ENCODE peak calls at places on chromosomes 7 and 10, in seven cellular contexts. N is LHCN-M2; T is fibroblast of lung; D is activated CD8-positive, alpha-beta memory T cell treated with anti-CD3 and anti-CD28 coated beads, Interleukin-2, amount 10 ng/mL, durations not matched to agents 7 days and 5 days; V is NCI-H345; G is HEK293T; W is astrocyte of the spinal cord. F is an unnamed sample.

GRCh38 chr7:68364871-68365625 is 1233.2 kb upstream of the AUTS2 start:
- DNase-seq in D (no peak), N (no peak), T (peak; percentile 3), W (no peak), G (no peak), V (no peak), F (no peak)

GRCh38 chr10:101595591-101596433 is 7.7 kb downstream of the DPCD start:
- DNase-seq in N (no peak), V (no peak), T (no peak), D (no peak), G (peak; percentile 56), W (no peak), F (no peak)

GRCh38 chr7:23072043-23072442 is 33.5 kb upstream of the KLHL7 start:
- DNase-seq in G (peak; percentile 16), T (peak; percentile 13), D (no peak), N (peak; percentile 69), W (peak; percentile 12), V (no peak), F (no peak)

GRCh38 chr10:124740374-124741280 is 3.6 kb downstream of the FAM53B start:
- DNase-seq in T (peak; percentile 44), G (no peak), W (no peak), D (no peak), N (peak; percentile 66), V (no peak), F (no peak)

GRCh38 chr7:94969434-94970084 is 62.2 kb downstream of the PPP1R9A start:
- DNase-seq in V (no peak), N (no peak), W (no peak), T (no peak), D (no peak), G (no peak), F (no peak)

GRCh38 chr10:88385601-88386203 is 197.4 kb downstream of the RNLS start:
- DNase-seq in W (no peak), N (no peak), T (peak; percentile 12), G (no peak), V (no peak), D (peak; percentile 89), F (no peak)

GRCh38 chr7:1952169-1952760 is 280.5 kb downstream of the MAD1L1 start:
- DNase-seq in V (no peak), T (no peak), N (no peak), D (no peak), W (no peak), G (no peak), F (no peak)

GRCh38 chr7:131225619-131226101 is 102.0 kb upstream of the MKLN1 start:
- DNase-seq in T (peak; percentile 58), D (no peak), G (no peak), V (no peak), W (peak; percentile 47), N (no peak), F (no peak)

GRCh38 chr7:104156842-104157277 is 51.0 kb downstream of the ORC5 start:
- DNase-seq in G (no peak), T (peak; percentile 32), V (peak; percentile 38), W (peak; percentile 55), D (no peak), N (peak; percentile 24), F (no peak)

GRCh38 chr7:126079151-126079550 is 1149.5 kb upstream of the POT1 start:
- DNase-seq in G (no peak), W (no peak), D (no peak), T (no peak), N (no peak), V (no peak), F (no peak)

GRCh38 chr10:131833446-131834080 is 67.2 kb upstream of the PPP2R2D start:
- DNase-seq in G (no peak), N (no peak), D (no peak), V (no peak), W (no peak), T (no peak), F (no peak)

GRCh38 chr7:16647435-16647960 is 1.5 kb downstream of the BZW2 start:
- DNase-seq in D (no peak), T (peak; percentile 74), N (no peak), V (no peak), W (peak; percentile 34), G (no peak), F (no peak)

GRCh38 chr7:144827581-144828139 is 8.2 kb downstream of the TPK1 start:
- DNase-seq in D (no peak), G (no peak), T (peak; percentile 89), N (peak; percentile 50), V (no peak), W (peak; percentile 84), F (no peak)

GRCh38 chr7:86980223-86980622 is 79.2 kb downstream of the ELAPOR2 start:
- DNase-seq in D (no peak), G (no peak), T (no peak), N (no peak), W (no peak), V (no peak), F (no peak)

GRCh38 chr10:17075510-17075909 is 54.1 kb downstream of the CUBN start:
- DNase-seq in D (no peak), N (peak; percentile 91), V (no peak), W (peak; percentile 92), G (no peak), T (peak; percentile 96), F (no peak)

GRCh38 chr10:132722391-132722790 is 63.6 kb downstream of the NKX6-2 start:
- DNase-seq in W (no peak), G (peak; percentile 58), N (no peak), T (no peak), V (no peak), D (no peak), F (no peak)

GRCh38 chr7:96205665-96206064 is 116.2 kb downstream of the SLC25A13 start:
- DNase-seq in W (no peak), T (no peak), D (no peak), V (no peak), N (no peak), G (no peak), F (no peak)

GRCh38 chr10:16674147-16674703 is 143.0 kb downstream of the RSU1 start:
- DNase-seq in N (no peak), T (no peak), V (peak; percentile 66), D (no peak), W (no peak), G (no peak), F (no peak)

GRCh38 chr10:60048146-60048545 is 141.8 kb upstream of the CCDC6 start:
- DNase-seq in W (peak; percentile 15), D (no peak), V (no peak), G (peak; percentile 19), T (peak; percentile 63), N (peak; percentile 17), F (no peak)

GRCh38 chr7:7967909-7968543 is 570 bp upstream of the GLCCI1 start:
- DNase-seq in W (no peak), D (no peak), G (no peak), N (no peak), V (no peak), T (no peak), F (no peak)